ENCODE peak calls at places on chromosome 1, in nine cellular contexts. N is RCC 7860, X is midbrain, P is GM18507, Z is T-helper 2 cell, O is caudate nucleus, S is GDM1, B is astrocyte of the spinal cord, R is epithelial cell of esophagus. K is an unnamed sample.

GRCh38 chr1:85339089-85339488 is 62.7 kb upstream of the BCL10 start:
- DNase-seq in S (no peak), N (no peak), B (peak), R (peak), O (no peak), Z (no peak), X (no peak), P (no peak), K (no peak)

GRCh38 chr1:151143986-151144385 is 2.4 kb downstream of the SEMA6C start:
- DNase-seq in P (no peak), Z (no peak), X (no peak), N (no peak), S (no peak), O (no peak), B (no peak), R (no peak), K (no peak)

GRCh38 chr1:21490774-21491482 is 18.3 kb upstream of the ALPL start:
- DNase-seq in Z (no peak), P (no peak), R (peak), X (peak), O (no peak), N (peak), S (peak), B (peak), K (no peak)

GRCh38 chr1:47881505-47882442 is 115.4 kb downstream of the TRABD2B start:
- DNase-seq in B (peak), P (no peak), N (no peak), R (peak), O (no peak), X (no peak), Z (no peak), S (no peak), K (no peak)

GRCh38 chr1:119080586-119080985 is 59.9 kb downstream of the WARS2 start:
- DNase-seq in S (no peak), P (no peak), B (peak), O (no peak), X (no peak), Z (no peak), N (peak), R (peak), K (no peak)

GRCh38 chr1:41882496-41882895 is 36.2 kb downstream of the HIVEP3 start:
- DNase-seq in R (no peak), B (no peak), O (no peak), N (no peak), P (no peak), S (no peak), Z (no peak), X (no peak), K (no peak)

GRCh38 chr1:162951553-162952315 is 90.8 kb upstream of the CCDC190 start:
- DNase-seq in R (peak), O (no peak), S (no peak), N (no peak), X (no peak), Z (no peak), B (no peak), P (no peak), K (no peak)

GRCh38 chr1:184021666-184022198 is 15.8 kb downstream of the COLGALT2 start:
- DNase-seq in B (no peak), Z (no peak), R (peak), S (no peak), O (no peak), P (no peak), N (no peak), X (peak), K (no peak)

GRCh38 chr1:201786824-201787223 is 42.1 kb upstream of the IPO9 start:
- DNase-seq in R (no peak), O (no peak), B (no peak), N (no peak), P (no peak), X (no peak), Z (no peak), S (no peak), K (no peak)

GRCh38 chr1:103520822-103521221 is 4.7 kb upstream of the RNPC3 start:
- DNase-seq in B (no peak), N (no peak), O (no peak), R (no peak), X (no peak), S (no peak), Z (no peak), P (no peak), K (no peak)

K was measured in SIG-M5.